ENCODE peak calls at places on chromosomes 7 and 10, in six cellular contexts. R, O, X, V, E and P are unnamed samples. For H3K4me1, the result is how much of the 10 kb centered on the place peaks cover.

GRCh38 chr10:31134303-31134928 is 102.8 kb upstream of the ZNF438 start:
- DNase-seq in O (no peak), R (peak), X (peak), V (no peak), E (peak), P (no peak)

GRCh38 chr10:100968037-100968736 is 1.1 kb upstream of the SEMA4G start:
- DNase-seq in V (no peak), X (no peak), E (no peak), O (no peak), R (no peak), P (no peak)

GRCh38 chr7:1713502-1714484 is 43.7 kb downstream of the ELFN1 start:
- DNase-seq in O (no peak), V (peak), R (peak), E (no peak), X (no peak), P (peak)

GRCh38 chr7:13036256-13036765 is 348.9 kb downstream of the ARL4A start:
- DNase-seq in O (no peak), R (no peak), V (no peak), X (peak), E (peak), P (no peak)

GRCh38 chr7:74066626-74067025 is 17.0 kb upstream of the LIMK1 start:
- DNase-seq in V (no peak), X (no peak), R (no peak), E (no peak), O (no peak), P (peak)

GRCh38 chr10:80539421-80539999 is 1.8 kb downstream of the SH2D4B start:
- DNase-seq in V (no peak), E (no peak), X (no peak), O (no peak), R (peak), P (no peak)

GRCh38 chr10:95279042-95279820 is 11.6 kb downstream of the PDLIM1 start:
- DNase-seq in V (no peak), E (peak), X (peak), O (no peak), R (no peak), P (no peak)

GRCh38 chr10:58473966-58474365 is 38.7 kb upstream of the BICC1 start:
- DNase-seq in R (no peak), X (peak), E (peak), O (no peak), V (no peak), P (no peak)

GRCh38 chr7:33719059-33719581 is 186.2 kb upstream of the BMPER start:
- DNase-seq in O (no peak), E (peak), X (peak), V (no peak), R (peak), P (peak)

GRCh38 chr7:16067695-16068094 is 353.6 kb downstream of the CRPPA start:
- DNase-seq in X (no peak), O (no peak), R (no peak), E (no peak), V (no peak), P (no peak)

GRCh38 chr10:74929197-74929596 is 102.8 kb downstream of the KAT6B start:
- DNase-seq in R (no peak), E (peak), V (no peak), O (no peak), X (peak), P (no peak)

GRCh38 chr7:100675581-100676350 is 2.2 kb downstream of the GNB2 start:
- DNase-seq in V (peak), R (peak), E (peak), X (peak), O (peak), P (peak)

GRCh38 chr7:112452102-112452888 is 2.0 kb downstream of the IFRD1 start:
- DNase-seq in O (peak), X (peak), E (peak), V (peak), R (peak), P (no peak)

GRCh38 chr10:75469018-75469616 is 37.7 kb downstream of the LRMDA start:
- DNase-seq in E (peak), O (no peak), X (peak), R (no peak), V (no peak), P (no peak)

GRCh38 chr10:117734626-117735405 is 192.3 kb downstream of the EMX2 start:
- DNase-seq in R (peak), V (peak), X (no peak), O (no peak), E (no peak), P (no peak)

GRCh38 chr7:76257973-76258372 is 44.5 kb upstream of the HSPB1 start:
- DNase-seq in E (no peak), V (peak), R (peak), X (no peak), O (no peak), P (no peak)

GRCh38 chr10:126324826-126325225 is 63.5 kb downstream of the ADAM12 start:
- DNase-seq in E (no peak), X (no peak), O (no peak), V (no peak), R (no peak), P (no peak)

DNA sequence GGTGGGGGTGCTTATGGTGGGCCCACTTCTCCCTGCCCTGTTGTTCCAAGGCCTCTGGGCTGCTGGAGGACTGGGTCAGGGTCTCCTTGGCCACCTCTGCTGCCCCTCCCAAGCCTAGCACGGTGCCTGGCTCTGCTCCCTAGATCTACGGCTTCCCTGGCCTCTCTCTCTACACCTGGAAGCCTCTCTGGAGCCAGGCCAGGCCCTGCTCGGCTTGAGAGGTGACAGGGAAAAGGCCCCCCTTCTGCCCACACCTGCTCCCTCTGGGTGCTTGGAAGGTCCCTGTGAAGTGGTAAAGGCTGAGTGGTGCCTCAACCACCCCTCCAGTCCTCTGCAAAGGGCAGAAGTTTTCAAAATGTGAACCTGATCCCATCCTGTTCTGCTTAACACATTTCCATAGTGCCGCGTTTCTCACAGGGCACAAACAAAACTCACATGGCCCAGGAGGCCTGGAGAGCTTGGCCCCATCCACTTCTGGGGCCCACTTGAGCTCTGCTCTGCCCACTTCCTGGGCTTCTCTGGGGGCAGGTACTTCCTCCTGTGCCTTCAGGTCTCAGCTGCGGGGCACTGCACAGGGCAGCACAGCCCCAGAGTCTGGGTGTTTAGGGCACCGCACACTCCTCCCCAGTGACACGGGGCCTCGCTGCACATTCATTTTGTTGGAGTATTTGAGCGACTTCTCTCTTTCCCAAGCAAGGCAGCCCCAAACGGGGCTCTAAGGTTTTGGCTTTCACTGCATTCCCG is 169.9 kb downstream of the PIP4K2A start:
- DNase-seq in E (no peak), X (no peak), O (no peak), R (no peak), V (no peak), P (no peak)
- H3K9ac ChIP-seq in E (no peak), X (no peak), O (no peak), R (no peak), V (no peak), P (no peak)

DNA sequence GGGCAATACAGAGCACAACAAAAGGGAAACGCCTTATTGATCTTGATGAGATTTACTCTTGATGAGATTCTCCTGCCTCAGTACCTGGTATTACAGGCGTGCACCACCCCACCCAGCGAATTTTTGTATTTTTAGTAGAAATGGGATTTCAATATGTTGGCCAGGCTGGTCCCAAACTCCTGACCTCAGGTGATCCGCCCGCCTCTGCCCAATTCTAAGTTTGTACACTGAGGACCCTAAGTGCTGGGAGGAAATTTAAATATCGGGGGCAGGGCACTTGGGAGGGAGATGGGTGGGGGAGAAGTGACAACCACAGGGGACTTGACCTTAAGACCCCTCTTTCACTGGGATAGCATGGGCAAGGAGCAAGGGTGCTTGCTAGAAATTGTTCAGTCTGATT is 14.1 kb downstream of the HNRNPF start:
- DNase-seq in O (no peak), R (no peak), V (no peak), X (no peak), E (no peak), P (no peak)
- H3K4me1 ChIP-seq in O (under half), R (under half), V (under half), X (under half), E (under half), P (under half)

DNA sequence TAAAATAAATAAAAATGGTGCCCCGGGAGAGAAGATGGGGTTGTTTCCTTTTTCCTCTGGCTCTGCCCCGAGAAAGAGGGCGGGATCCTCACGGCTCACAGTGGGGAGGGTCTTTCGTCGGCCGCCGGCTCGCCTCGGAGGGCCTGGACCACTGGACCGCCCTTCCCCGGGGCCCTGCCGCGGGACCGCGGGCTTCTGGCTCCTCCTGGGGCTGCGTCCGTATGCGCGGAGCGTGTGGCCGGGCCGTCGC is 3.5 kb upstream of the IGF2BP3 start:
- DNase-seq in X (no peak), R (no peak), V (peak), E (no peak), O (no peak), P (no peak)
- H3K9ac ChIP-seq in X (peak), R (peak), V (peak), E (peak), O (peak), P (no peak)

GRCh38 chr10:6782378-6782777 is 202.3 kb upstream of the PRKCQ start:
- DNase-seq in O (no peak), V (no peak), X (no peak), E (no peak), R (no peak), P (no peak)
- H3K4me1 ChIP-seq in O (under half), V (under half), X (under half), E (under half), R (under half), P (under half)

DNA sequence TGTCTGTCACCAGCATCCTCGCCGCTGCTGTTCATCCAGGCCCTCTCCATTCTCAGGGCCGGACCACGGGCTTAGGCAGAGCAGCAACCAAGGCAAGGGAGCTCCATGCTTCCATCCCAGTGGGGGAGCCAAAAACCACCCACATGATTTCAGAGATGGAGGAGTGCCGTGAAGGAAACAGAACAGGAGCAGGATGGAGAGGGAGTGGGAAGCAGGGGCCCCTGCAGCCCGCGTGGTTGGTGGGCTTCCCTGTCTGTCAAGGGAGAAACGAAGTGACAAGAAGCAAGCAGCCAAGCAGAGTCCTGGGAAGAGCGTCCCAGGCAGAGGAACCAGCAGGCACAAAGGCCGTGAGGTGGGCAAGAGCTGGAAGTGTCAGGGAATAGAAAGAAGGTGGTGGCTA is 95.7 kb downstream of the SLIT1 start:
- DNase-seq in O (no peak), V (no peak), E (no peak), R (peak), X (no peak), P (no peak)
- H3K9ac ChIP-seq in O (no peak), V (no peak), E (no peak), R (no peak), X (no peak), P (no peak)

DNA sequence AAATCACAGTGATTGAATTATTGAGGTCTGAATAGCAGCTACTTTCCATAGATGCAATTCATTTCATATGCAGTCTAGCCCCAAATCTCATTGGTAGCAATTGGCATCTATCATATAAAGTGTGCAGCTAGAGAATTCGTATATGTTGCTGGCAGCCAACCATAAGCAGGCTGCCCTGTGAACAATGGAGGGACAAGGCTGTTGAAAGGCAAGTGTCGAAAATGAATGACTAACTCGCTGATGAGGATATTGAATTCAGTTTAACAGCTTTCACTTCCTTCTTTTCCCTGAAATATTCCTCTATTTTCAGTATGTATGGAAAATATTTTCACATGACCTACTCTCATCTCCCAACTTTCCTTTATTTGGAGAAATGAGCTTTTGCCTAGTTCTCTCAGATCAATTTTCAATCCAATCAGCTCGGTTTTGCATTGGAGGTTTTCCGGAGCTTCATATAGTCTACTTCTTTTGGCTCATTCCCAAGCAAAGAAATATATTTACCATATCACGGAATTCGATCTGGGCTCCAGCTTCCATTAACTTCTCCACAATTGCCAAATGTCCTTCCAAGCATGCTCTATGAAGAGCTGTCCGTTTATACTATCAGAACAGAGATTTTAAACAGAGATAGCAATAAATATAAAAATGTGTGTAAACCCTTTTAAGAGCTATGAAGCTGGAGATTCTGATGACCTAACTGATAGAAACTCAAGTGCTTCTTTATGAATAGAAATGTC is 3.5 kb downstream of the ANKRD1 start:
- DNase-seq in R (no peak), X (no peak), V (no peak), E (peak), O (no peak), P (no peak)
- H3K4me1 ChIP-seq in R (under half), X (under half), V (under half), E (under half), O (under half), P (under half)

GRCh38 chr7:116782177-116782711 is 80.1 kb upstream of the CAPZA2 start:
- DNase-seq in V (peak), O (no peak), R (peak), X (peak), E (peak), P (no peak)
- H3K9ac ChIP-seq in V (no peak), O (no peak), R (no peak), X (peak), E (no peak), P (no peak)

GRCh38 chr10:62381385-62382102 is 7.4 kb downstream of the ZNF365 start:
- DNase-seq in O (no peak), X (no peak), R (no peak), E (no peak), V (no peak), P (no peak)
- H3K4me1 ChIP-seq in O (under half), X (under half), R (under half), E (under half), V (under half), P (under half)